ENCODE peak calls at places on chromosomes 3 and 15, in ten cellular contexts. G, W, N, D, F, V, E, K, P and A are unnamed samples.

GRCh38 chr3:195255571-195256501 is 15.1 kb downstream of the XXYLT1 start:
- DNase-seq in G (no peak), W (no peak), N (peak; percentile 57), D (no peak), F (no peak), V (no peak), E (no peak), K (no peak), P (no peak), A (peak; percentile 27)

GRCh38 chr15:94164202-94164807 is 67.1 kb upstream of the MCTP2 start:
- DNase-seq in G (peak; percentile 21), W (peak; percentile 80), N (peak; percentile 45), D (peak; percentile 78), F (peak; percentile 40), V (peak; percentile 40), E (peak; percentile 4), K (peak; percentile 60), P (peak; percentile 80), A (peak; percentile 53)

GRCh38 chr3:107013606-107014005 is 363.6 kb upstream of the CCDC54 start:
- DNase-seq in G (no peak), W (no peak), N (no peak), D (no peak), F (no peak), V (no peak), E (no peak), K (no peak), P (no peak), A (no peak)

GRCh38 chr3:10365791-10366190 is 44.9 kb upstream of the SEC13 start:
- DNase-seq in G (no peak), W (no peak), N (no peak), D (no peak), F (no peak), V (peak; percentile 55), E (no peak), K (no peak), P (no peak), A (no peak)

GRCh38 chr3:27666708-27667107 is 55.4 kb downstream of the EOMES start:
- DNase-seq in G (no peak), W (peak; percentile 84), N (peak; percentile 74), D (no peak), F (peak; percentile 47), V (peak; percentile 78), E (no peak), K (peak; percentile 77), P (peak; percentile 76), A (peak; percentile 47)

GRCh38 chr15:69116391-69116790 is 44.0 kb upstream of the GLCE start:
- DNase-seq in G (no peak), W (no peak), N (peak; percentile 60), D (no peak), F (no peak), V (no peak), E (no peak), K (no peak), P (no peak), A (no peak)

GRCh38 chr15:88803241-88803919 is at the start of gene ACAN:
- DNase-seq in G (no peak), W (no peak), N (peak; percentile 93), D (no peak), F (no peak), V (no peak), E (no peak), K (no peak), P (peak; percentile 16), A (no peak)

GRCh38 chr3:45029661-45030060 is 3.6 kb downstream of the CLEC3B start:
- DNase-seq in G (no peak), W (no peak), N (no peak), D (peak; percentile 15), F (no peak), V (peak; percentile 75), E (no peak), K (no peak), P (no peak), A (no peak)

GRCh38 chr15:101128191-101128590 is 123.7 kb downstream of the CHSY1 start:
- DNase-seq in G (no peak), W (no peak), N (no peak), D (peak; percentile 85), F (no peak), V (peak; percentile 97), E (peak; percentile 56), K (no peak), P (peak; percentile 34), A (no peak)

GRCh38 chr15:38069506-38069905 is 135.1 kb downstream of the TMCO5A start:
- DNase-seq in G (no peak), W (peak; percentile 21), N (no peak), D (peak; percentile 92), F (peak; percentile 23), V (peak; percentile 95), E (peak; percentile 61), K (no peak), P (peak; percentile 81), A (peak; percentile 64)

GRCh38 chr3:114741066-114741465 is 406.0 kb downstream of the ZBTB20 start:
- DNase-seq in G (no peak), W (no peak), N (no peak), D (no peak), F (no peak), V (peak; percentile 48), E (no peak), K (no peak), P (no peak), A (no peak)

GRCh38 chr3:114739627-114740026 is 407.5 kb downstream of the ZBTB20 start:
- DNase-seq in G (no peak), W (no peak), N (no peak), D (no peak), F (no peak), V (no peak), E (no peak), K (no peak), P (no peak), A (no peak)

GRCh38 chr3:114743746-114744145 is 403.3 kb downstream of the ZBTB20 start:
- DNase-seq in G (no peak), W (no peak), N (no peak), D (no peak), F (no peak), V (no peak), E (no peak), K (no peak), P (no peak), A (no peak)

GRCh38 chr3:114746502-114746901 is 400.6 kb downstream of the ZBTB20 start:
- DNase-seq in G (no peak), W (no peak), N (no peak), D (no peak), F (no peak), V (peak; percentile 14), E (no peak), K (no peak), P (no peak), A (no peak)

GRCh38 chr3:114745322-114746240 is 401.5 kb downstream of the ZBTB20 start:
- DNase-seq in G (no peak), W (no peak), N (no peak), D (peak; percentile 42), F (no peak), V (peak; percentile 78), E (no peak), K (no peak), P (peak; percentile 54), A (no peak)
- H3K4me3 ChIP-seq in G (no peak overlapping the region), W (no peak overlapping the region), N (no peak overlapping the region), D (no peak overlapping the region), F (peak overlapping the region; percentile 36), V (no peak overlapping the region), E (no peak overlapping the region), K (no peak overlapping the region), P (peak overlapping the region; percentile 2), A (no peak overlapping the region)

DNA sequence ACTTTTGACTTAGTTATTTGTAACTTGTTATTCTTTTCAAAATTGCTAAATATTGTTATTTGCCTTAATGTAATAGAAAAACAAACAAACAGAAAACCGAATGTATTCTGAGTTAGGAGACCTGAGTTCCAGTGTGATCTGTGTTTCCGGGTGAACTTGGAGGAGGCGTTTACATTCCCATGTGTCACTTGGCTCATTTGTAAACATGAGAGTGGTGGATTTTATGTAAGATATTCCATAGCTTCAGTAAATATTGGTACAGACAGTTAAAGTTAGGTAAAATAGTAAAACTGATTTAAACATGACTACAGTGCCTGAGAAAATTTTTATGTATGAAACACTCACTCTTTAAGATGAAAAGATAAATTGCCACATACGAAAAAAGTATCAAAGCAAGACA is 287.3 kb upstream of the POU1F1 start:
- DNase-seq in G (no peak), W (no peak), N (no peak), D (peak; percentile 48), F (no peak), V (no peak), E (no peak), K (no peak), P (no peak), A (no peak)
- H3K4me3 ChIP-seq in G (no peak overlapping the region), W (no peak overlapping the region), N (no peak overlapping the region), D (no peak overlapping the region), F (no peak overlapping the region), V (no peak overlapping the region), E (no peak overlapping the region), K (no peak overlapping the region), P (no peak overlapping the region), A (no peak overlapping the region)

DNA sequence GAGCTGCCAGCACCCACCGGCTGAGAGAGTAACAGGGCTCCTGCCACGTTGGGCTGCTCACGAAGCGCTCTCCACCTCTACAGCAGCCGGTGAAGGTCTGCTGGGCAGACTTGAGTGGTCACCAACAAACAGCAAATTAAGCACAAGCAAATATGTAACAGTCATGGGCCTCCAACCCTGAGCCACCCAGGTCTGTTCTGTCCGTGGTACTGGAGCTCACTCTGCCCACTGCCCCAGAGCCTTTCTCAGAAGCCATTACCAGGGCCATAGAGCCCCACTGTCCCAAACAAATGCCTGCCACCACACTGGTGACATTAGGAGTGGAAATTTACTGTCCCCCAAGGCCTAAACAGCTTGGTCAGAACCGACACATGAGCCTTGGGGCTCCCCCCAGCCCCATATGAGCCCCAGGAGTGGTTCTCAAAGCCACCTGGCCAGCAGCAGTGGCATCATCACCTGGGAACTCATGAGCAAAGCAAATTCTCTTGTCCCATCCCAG is 56.6 kb downstream of the LRIG1 start:
- DNase-seq in G (no peak), W (no peak), N (no peak), D (no peak), F (no peak), V (no peak), E (no peak), K (no peak), P (no peak), A (no peak)
- H3K4me3 ChIP-seq in G (no peak overlapping the region), W (no peak overlapping the region), N (no peak overlapping the region), D (no peak overlapping the region), F (no peak overlapping the region), V (no peak overlapping the region), E (no peak overlapping the region), K (no peak overlapping the region), P (no peak overlapping the region), A (no peak overlapping the region)

DNA sequence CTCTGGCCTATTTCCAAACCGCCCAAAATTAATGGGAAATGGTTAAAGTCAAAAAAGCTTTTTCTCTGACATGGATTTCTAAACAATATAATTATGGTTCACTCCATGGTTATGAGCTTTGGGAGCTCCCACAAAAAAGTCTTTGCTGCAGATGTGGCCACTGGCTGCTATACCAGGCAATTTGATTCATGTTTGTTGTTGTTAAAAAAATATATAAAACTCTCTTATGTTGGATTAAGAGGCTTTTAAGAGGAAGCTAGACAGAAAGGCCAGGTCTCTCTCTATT is 258.6 kb downstream of the TIGIT start:
- DNase-seq in G (no peak), W (no peak), N (no peak), D (no peak), F (no peak), V (no peak), E (no peak), K (no peak), P (peak; percentile 4), A (no peak)
- H3K4me3 ChIP-seq in G (no peak overlapping the region), W (no peak overlapping the region), N (no peak overlapping the region), D (no peak overlapping the region), F (no peak overlapping the region), V (no peak overlapping the region), E (no peak overlapping the region), K (no peak overlapping the region), P (no peak overlapping the region), A (no peak overlapping the region)